ENCODE peak calls at places on chromosomes 7 and 10, in seven cellular contexts. J is foreskin keratinocyte; V is mammary epithelial cell; L is RWPE2; F is heart left ventricle; G is prostate gland; Z is CD8-positive, alpha-beta T cell. I is an unnamed sample.

GRCh38 chr10:78774999-78775711 is 293.6 kb upstream of the ZMIZ1 start:
- DNase-seq in G (no peak), F (peak; percentile 40), J (no peak), L (peak; percentile 20), V (no peak), Z (no peak), I (no peak)

GRCh38 chr7:133887459-133887858 is 239.7 kb upstream of the LRGUK start:
- DNase-seq in J (peak; percentile 22), V (no peak), F (no peak), G (no peak), L (no peak), Z (no peak), I (no peak)

GRCh38 chr7:103142494-103142893 is 6.4 kb downstream of the NAPEPLD start:
- DNase-seq in Z (no peak), J (no peak), L (no peak), F (no peak), V (no peak), G (no peak), I (peak; percentile 34)

GRCh38 chr7:151385626-151386300 is 24.1 kb downstream of the WDR86 start:
- DNase-seq in L (peak; percentile 57), Z (no peak), G (no peak), F (no peak), V (no peak), J (no peak), I (peak; percentile 86)

GRCh38 chr10:84854439-84854838 is 526.0 kb downstream of the CCSER2 start:
- DNase-seq in Z (no peak), V (no peak), J (no peak), F (no peak), L (no peak), G (no peak), I (no peak)

GRCh38 chr10:99598781-99599481 is 21.3 kb downstream of the SLC25A28 start:
- DNase-seq in Z (no peak), J (no peak), V (no peak), F (no peak), G (no peak), L (no peak), I (no peak)

GRCh38 chr10:117740696-117741222 is 198.2 kb downstream of the EMX2 start:
- DNase-seq in V (no peak), G (no peak), L (no peak), F (no peak), J (no peak), Z (no peak), I (no peak)

GRCh38 chr7:149790146-149790548 is 16.8 kb upstream of the ZNF467 start:
- DNase-seq in F (peak; percentile 57), Z (peak; percentile 7), G (no peak), J (no peak), L (no peak), V (no peak), I (no peak)

GRCh38 chr7:114530074-114530611 is 115.5 kb downstream of the FOXP2 start:
- DNase-seq in F (no peak), J (peak; percentile 33), Z (no peak), L (no peak), V (no peak), G (no peak), I (no peak)

GRCh38 chr7:26198133-26198780 is 2.3 kb downstream of the HNRNPA2B1 start:
- DNase-seq in L (no peak), F (no peak), J (no peak), Z (no peak), V (no peak), G (no peak), I (no peak)

GRCh38 chr10:4129866-4130455 is 345.0 kb upstream of the KLF6 start:
- DNase-seq in G (no peak), F (no peak), J (no peak), L (no peak), Z (no peak), V (no peak), I (no peak)

GRCh38 chr7:101819913-101820522 is 2.6 kb downstream of the CUX1 start:
- DNase-seq in L (no peak), V (peak; percentile 19), G (no peak), Z (no peak), F (no peak), J (peak; percentile 89), I (no peak)

GRCh38 chr10:132306951-132307751 is 599 bp downstream of the STK32C start:
- DNase-seq in L (peak; percentile 74), V (peak; percentile 23), F (peak; percentile 62), Z (no peak), J (no peak), G (peak; percentile 51), I (peak; percentile 88)

GRCh38 chr10:94217431-94217830 is 145.3 kb downstream of the NOC3L start:
- DNase-seq in F (no peak), J (no peak), V (no peak), L (no peak), G (no peak), Z (no peak), I (no peak)

GRCh38 chr7:142670504-142670903 is 78.8 kb upstream of the PRSS1 start:
- DNase-seq in J (no peak), F (no peak), L (no peak), Z (no peak), V (no peak), G (no peak), I (no peak)

GRCh38 chr7:142671506-142671905 is 77.8 kb upstream of the PRSS1 start:
- DNase-seq in F (no peak), J (no peak), L (no peak), G (no peak), V (no peak), Z (no peak), I (no peak)

GRCh38 chr7:142668495-142668894 is 80.8 kb upstream of the PRSS1 start:
- DNase-seq in Z (no peak), V (no peak), G (no peak), J (no peak), F (no peak), L (no peak), I (no peak)

DNA sequence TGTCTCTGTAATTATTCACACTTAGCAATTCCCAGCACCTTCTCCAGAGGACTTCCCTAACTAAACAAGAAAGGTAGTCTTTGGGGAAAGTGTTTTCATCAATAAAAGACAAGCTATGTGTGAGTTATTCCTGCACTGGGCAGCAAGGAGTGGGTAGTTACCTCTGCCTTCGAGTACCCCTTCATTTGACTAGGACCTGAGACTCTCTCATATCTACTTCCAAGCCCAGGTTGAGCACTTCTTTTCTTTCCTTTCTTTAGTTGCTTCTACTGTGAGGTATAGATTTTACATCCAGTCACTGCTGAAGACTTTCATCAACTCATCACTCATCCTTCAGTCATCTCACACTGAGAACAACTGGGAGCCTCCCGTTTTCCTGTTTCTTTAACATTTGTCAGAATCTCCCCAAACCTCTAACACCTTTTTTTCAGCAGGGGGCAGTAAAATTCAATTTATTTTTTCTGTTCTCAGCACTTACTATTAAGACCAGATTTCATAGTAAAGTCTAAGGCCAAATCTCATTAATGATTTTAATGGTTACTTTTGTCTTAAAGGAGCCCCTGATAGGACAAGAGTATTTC is 80.1 kb upstream of the PRSS1 start:
- DNase-seq in F (no peak), J (peak; percentile 39), G (no peak), V (peak; percentile 4), L (no peak), Z (no peak), I (no peak)
- TF ChIP-seq CTCF in F (peak; percentile 25), J (peak; percentile 60), G (peak; percentile 18), V (peak; percentile 25), L (no peak), Z (peak; percentile 30), I (peak; percentile 42)

GRCh38 chr7:71883415-71883814 is 528.7 kb downstream of the CALN1 start:
- DNase-seq in J (no peak), V (no peak), G (no peak), L (no peak), F (no peak), Z (no peak), I (no peak)

GRCh38 chr7:71886066-71886465 is 526.1 kb downstream of the CALN1 start:
- DNase-seq in F (no peak), J (no peak), L (no peak), V (no peak), G (no peak), Z (no peak), I (no peak)

DNA sequence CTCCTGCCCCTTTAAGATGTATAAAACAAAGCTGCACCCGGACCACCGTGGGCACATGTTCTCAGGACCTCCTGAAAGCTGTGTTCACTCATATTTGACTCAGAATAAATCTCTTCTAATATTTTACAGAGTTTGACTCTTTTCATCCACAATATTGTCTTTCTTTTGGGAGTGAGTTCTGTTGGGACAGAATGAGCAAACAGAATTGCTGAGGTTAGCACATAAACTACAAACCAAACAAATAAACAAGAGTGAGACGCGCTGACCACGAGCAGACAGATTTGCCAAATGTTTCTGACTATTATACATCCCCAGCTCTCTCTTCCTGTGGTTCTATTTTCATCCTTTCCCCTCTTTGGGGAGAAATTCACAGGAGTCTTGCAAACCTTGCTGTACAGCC is 526.7 kb downstream of the CALN1 start:
- DNase-seq in G (no peak), J (no peak), L (no peak), F (no peak), Z (no peak), V (no peak), I (peak; percentile 62)
- H3K27ac ChIP-seq in G (no peak overlapping the region), J (no peak overlapping the region), L (no peak overlapping the region), F (no peak overlapping the region), Z (no peak overlapping the region), V (no peak overlapping the region), I (no peak overlapping the region)

GRCh38 chr10:33227489-33227888 is 107.0 kb downstream of the NRP1 start:
- DNase-seq in V (no peak), J (no peak), F (peak; percentile 40), Z (no peak), L (no peak), G (no peak), I (peak; percentile 52)
- H3K4me1 ChIP-seq in V (no peaks in the 10 kb centered on the region), J (peaks cover 9% of the 10 kb centered on the region), F (peaks cover 49% of the 10 kb centered on the region), Z (no peaks in the 10 kb centered on the region), L (peaks cover 6% of the 10 kb centered on the region), G (no peaks in the 10 kb centered on the region), I (peaks cover 42% of the 10 kb centered on the region)

DNA sequence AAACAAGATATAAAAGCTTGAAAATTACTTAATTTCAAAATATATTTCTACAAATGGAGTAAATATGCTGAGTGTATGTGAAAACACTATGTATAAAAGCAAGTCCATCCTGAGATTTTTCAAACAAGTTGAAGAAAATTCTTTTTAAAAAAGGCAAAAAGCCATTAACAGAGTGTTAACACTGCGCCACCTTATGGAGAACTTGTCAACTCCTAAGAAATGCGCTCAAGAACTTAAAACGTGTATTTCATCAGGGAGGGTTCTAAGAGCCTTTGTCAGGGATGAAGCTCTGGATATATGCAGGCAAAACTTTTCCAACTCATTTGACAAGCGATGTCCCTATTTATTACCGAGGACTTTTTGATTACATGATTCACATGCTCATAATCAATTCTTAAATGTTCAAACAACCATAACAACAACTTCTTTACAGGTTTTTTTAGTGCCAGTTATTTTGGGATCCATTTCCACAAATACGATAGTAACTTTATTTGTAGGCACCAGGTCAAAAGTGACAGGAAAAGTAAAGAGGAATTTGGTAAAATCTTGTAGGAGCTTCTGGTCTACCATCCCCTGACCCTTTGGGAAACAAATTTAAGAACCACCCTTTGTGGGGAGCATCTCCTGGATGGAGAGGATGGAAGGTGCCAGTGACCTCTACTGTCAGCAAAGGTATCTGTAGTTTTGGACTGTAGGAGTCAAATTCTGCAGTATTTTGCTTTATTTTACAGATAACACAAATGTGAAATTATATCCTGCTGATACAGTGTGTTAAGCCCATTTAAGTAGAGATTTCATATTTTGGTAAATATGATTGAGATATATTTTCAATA is 23.2 kb downstream of the CALCR start:
- DNase-seq in Z (no peak), F (no peak), J (peak; percentile 33), G (no peak), V (peak; percentile 5), L (no peak), I (no peak)
- TF ChIP-seq CTCF in Z (peak; percentile 50), F (no peak), J (peak; percentile 71), G (peak; percentile 22), V (peak; percentile 59), L (peak; percentile 70), I (peak; percentile 67)

I was measured in osteoblast.